ENCODE peak calls at places on chromosomes 6 and 20, in nine cellular contexts. One of them, this sample, is unnamed.

GRCh38 chr6:82917346-82918064 is 148.1 kb downstream of the UBE3D start:
- DNase-seq in DMS153: no peak
- DNase-seq in stimulated activated naive CD4-positive, alpha-beta T cell: no peak
- DNase-seq in spleen: no peak
- DNase-seq in activated T-cell treated with anti-CD3 and anti-CD28 coated beads for 1 hour: no peak
- DNase-seq in sciatic nerve: no peak
- DNase-seq in ELR: no peak
- DNase-seq in MV-4-11: no peak
- DNase-seq in C1 segment of cervical spinal cord: no peak
- DNase-seq in this sample: no peak

GRCh38 chr20:44129996-44130718 is 56.8 kb downstream of the JPH2 start:
- DNase-seq in DMS153: no peak
- DNase-seq in stimulated activated naive CD4-positive, alpha-beta T cell: no peak
- DNase-seq in spleen: no peak
- DNase-seq in activated T-cell treated with anti-CD3 and anti-CD28 coated beads for 1 hour: no peak
- DNase-seq in sciatic nerve: no peak
- DNase-seq in ELR: no peak
- DNase-seq in MV-4-11: no peak
- DNase-seq in C1 segment of cervical spinal cord: no peak
- DNase-seq in this sample: no peak

GRCh38 chr6:35027807-35028206 is 113.3 kb downstream of the TCP11 start:
- DNase-seq in DMS153: no peak
- DNase-seq in stimulated activated naive CD4-positive, alpha-beta T cell: no peak
- DNase-seq in spleen: no peak
- DNase-seq in activated T-cell treated with anti-CD3 and anti-CD28 coated beads for 1 hour: no peak
- DNase-seq in sciatic nerve: no peak
- DNase-seq in ELR: no peak
- DNase-seq in MV-4-11: no peak
- DNase-seq in C1 segment of cervical spinal cord: no peak
- DNase-seq in this sample: no peak

GRCh38 chr20:5945963-5946362 is 4.4 kb downstream of the TRMT6 start:
- DNase-seq in DMS153: no peak
- DNase-seq in stimulated activated naive CD4-positive, alpha-beta T cell: no peak
- DNase-seq in spleen: no peak
- DNase-seq in activated T-cell treated with anti-CD3 and anti-CD28 coated beads for 1 hour: no peak
- DNase-seq in sciatic nerve: no peak
- DNase-seq in ELR: peak; percentile 90
- DNase-seq in MV-4-11: peak; percentile 62
- DNase-seq in C1 segment of cervical spinal cord: no peak
- DNase-seq in this sample: no peak

GRCh38 chr6:105981002-105981887 is 104.9 kb upstream of the PRDM1 start:
- DNase-seq in DMS153: no peak
- DNase-seq in stimulated activated naive CD4-positive, alpha-beta T cell: no peak
- DNase-seq in spleen: peak; percentile 87
- DNase-seq in activated T-cell treated with anti-CD3 and anti-CD28 coated beads for 1 hour: no peak
- DNase-seq in sciatic nerve: peak; percentile 63
- DNase-seq in ELR: no peak
- DNase-seq in MV-4-11: no peak
- DNase-seq in C1 segment of cervical spinal cord: no peak
- DNase-seq in this sample: peak; percentile 79

GRCh38 chr20:19205999-19206398 is 6.4 kb upstream of the SLC24A3 start:
- DNase-seq in DMS153: peak; percentile 6
- DNase-seq in stimulated activated naive CD4-positive, alpha-beta T cell: no peak
- DNase-seq in spleen: peak; percentile 90
- DNase-seq in activated T-cell treated with anti-CD3 and anti-CD28 coated beads for 1 hour: peak; percentile 50
- DNase-seq in sciatic nerve: peak; percentile 90
- DNase-seq in ELR: peak; percentile 62
- DNase-seq in MV-4-11: peak; percentile 31
- DNase-seq in C1 segment of cervical spinal cord: peak; percentile 16
- DNase-seq in this sample: no peak

GRCh38 chr6:138546733-138547185 is 47.5 kb upstream of the NHSL1 start:
- DNase-seq in DMS153: no peak
- DNase-seq in stimulated activated naive CD4-positive, alpha-beta T cell: no peak
- DNase-seq in spleen: no peak
- DNase-seq in activated T-cell treated with anti-CD3 and anti-CD28 coated beads for 1 hour: no peak
- DNase-seq in sciatic nerve: no peak
- DNase-seq in ELR: peak; percentile 80
- DNase-seq in MV-4-11: no peak
- DNase-seq in C1 segment of cervical spinal cord: no peak
- DNase-seq in this sample: no peak

GRCh38 chr20:63735859-63736718 is at the start of gene LIME1:
- DNase-seq in DMS153: no peak
- DNase-seq in stimulated activated naive CD4-positive, alpha-beta T cell: peak; percentile 83
- DNase-seq in spleen: peak; percentile 92
- DNase-seq in activated T-cell treated with anti-CD3 and anti-CD28 coated beads for 1 hour: peak; percentile 60
- DNase-seq in sciatic nerve: peak; percentile 64
- DNase-seq in ELR: no peak
- DNase-seq in MV-4-11: no peak
- DNase-seq in C1 segment of cervical spinal cord: no peak
- DNase-seq in this sample: peak; percentile 45

GRCh38 chr6:13402711-13403110 is 74.4 kb upstream of the TBC1D7 start:
- DNase-seq in DMS153: no peak
- DNase-seq in stimulated activated naive CD4-positive, alpha-beta T cell: no peak
- DNase-seq in spleen: no peak
- DNase-seq in activated T-cell treated with anti-CD3 and anti-CD28 coated beads for 1 hour: no peak
- DNase-seq in sciatic nerve: no peak
- DNase-seq in ELR: no peak
- DNase-seq in MV-4-11: no peak
- DNase-seq in C1 segment of cervical spinal cord: no peak
- DNase-seq in this sample: no peak

GRCh38 chr6:52543262-52543661 is 33.6 kb downstream of the TRAM2 start:
- DNase-seq in DMS153: no peak
- DNase-seq in stimulated activated naive CD4-positive, alpha-beta T cell: no peak
- DNase-seq in spleen: no peak
- DNase-seq in activated T-cell treated with anti-CD3 and anti-CD28 coated beads for 1 hour: no peak
- DNase-seq in sciatic nerve: no peak
- DNase-seq in ELR: peak; percentile 38
- DNase-seq in MV-4-11: no peak
- DNase-seq in C1 segment of cervical spinal cord: no peak
- DNase-seq in this sample: no peak

GRCh38 chr6:122930252-122931180 is 65.5 kb upstream of the CLVS2 start:
- DNase-seq in DMS153: no peak
- DNase-seq in stimulated activated naive CD4-positive, alpha-beta T cell: no peak
- DNase-seq in spleen: no peak
- DNase-seq in activated T-cell treated with anti-CD3 and anti-CD28 coated beads for 1 hour: no peak
- DNase-seq in sciatic nerve: no peak
- DNase-seq in ELR: no peak
- DNase-seq in MV-4-11: no peak
- DNase-seq in C1 segment of cervical spinal cord: no peak
- DNase-seq in this sample: no peak

GRCh38 chr20:56032251-56032650 is 26.9 kb upstream of the CBLN4 start:
- DNase-seq in DMS153: no peak
- DNase-seq in stimulated activated naive CD4-positive, alpha-beta T cell: no peak
- DNase-seq in spleen: no peak
- DNase-seq in activated T-cell treated with anti-CD3 and anti-CD28 coated beads for 1 hour: no peak
- DNase-seq in sciatic nerve: no peak
- DNase-seq in ELR: peak; percentile 1
- DNase-seq in MV-4-11: no peak
- DNase-seq in C1 segment of cervical spinal cord: no peak
- DNase-seq in this sample: no peak

This sample was measured in H1.